ENCODE peak calls at places on chromosomes 16 and 17, in six cellular contexts. K is heart right ventricle; O is GM23248; G is pancreas; E is mesendoderm; Y is effector memory CD4-positive, alpha-beta T cell. M is an unnamed sample.

GRCh38 chr17:77957215-77957868 is 1.2 kb upstream of the TNRC6C start:
- DNase-seq in K (no peak), O (peak; percentile 55), G (no peak), E (peak; percentile 29), Y (no peak), M (no peak)

GRCh38 chr17:2749058-2749783 is at the start of gene CCDC92B:
- DNase-seq in K (no peak), O (no peak), G (peak; percentile 58), E (no peak), Y (no peak), M (no peak)

GRCh38 chr17:50660042-50660886 is 25.6 kb downstream of the ABCC3 start:
- DNase-seq in K (peak; percentile 59), O (peak; percentile 69), G (no peak), E (no peak), Y (no peak), M (peak; percentile 54)

GRCh38 chr17:7074931-7075330 is 5.1 kb downstream of the CLEC10A start:
- DNase-seq in K (no peak), O (no peak), G (no peak), E (no peak), Y (no peak), M (no peak)

GRCh38 chr16:50160495-50161164 is 7.5 kb downstream of the TENT4B start:
- DNase-seq in K (no peak), O (peak; percentile 72), G (no peak), E (no peak), Y (no peak), M (no peak)

GRCh38 chr17:29156781-29157180 is 23.4 kb downstream of the MYO18A start:
- DNase-seq in K (peak; percentile 21), O (no peak), G (no peak), E (no peak), Y (no peak), M (no peak)

GRCh38 chr17:81388612-81389367 is 6.5 kb upstream of the BAHCC1 start:
- DNase-seq in K (peak; percentile 44), O (no peak), G (no peak), E (peak; percentile 89), Y (no peak), M (no peak)

GRCh38 chr16:85908889-85909584 is 10.1 kb downstream of the IRF8 start:
- DNase-seq in K (no peak), O (no peak), G (no peak), E (no peak), Y (no peak), M (no peak)

GRCh38 chr17:74603032-74603635 is 11.1 kb upstream of the CD300LD start:
- DNase-seq in K (no peak), O (no peak), G (no peak), E (no peak), Y (no peak), M (no peak)

GRCh38 chr17:74604200-74604599 is 12.1 kb upstream of the CD300LD start:
- DNase-seq in K (no peak), O (no peak), G (no peak), E (no peak), Y (no peak), M (no peak)

GRCh38 chr17:74604748-74605147 is 12.7 kb upstream of the CD300LD start:
- DNase-seq in K (no peak), O (no peak), G (no peak), E (no peak), Y (no peak), M (no peak)

GRCh38 chr17:74605361-74605760 is 13.3 kb upstream of the CD300LD start:
- DNase-seq in K (peak; percentile 59), O (peak; percentile 96), G (no peak), E (no peak), Y (no peak), M (peak; percentile 77)

DNA sequence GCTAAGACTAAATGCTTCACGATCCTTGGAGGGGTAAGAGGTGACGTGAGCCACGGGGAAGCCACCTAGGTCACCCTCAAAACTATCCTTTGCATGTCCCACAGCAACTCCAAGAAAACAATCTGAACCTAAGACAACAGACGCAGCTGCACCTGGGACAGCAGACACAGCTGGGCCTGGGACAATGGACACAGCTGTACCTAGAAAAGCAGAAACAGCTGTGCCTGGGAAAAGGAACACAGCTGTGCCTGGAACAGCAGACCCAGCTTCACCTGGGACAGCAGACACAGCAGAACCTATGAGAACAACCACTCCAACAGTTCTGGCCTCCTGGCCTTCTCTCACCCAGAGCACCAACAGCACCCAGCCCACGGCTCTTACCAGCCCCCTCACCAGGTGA is 11.7 kb upstream of the CD300LD start:
- DNase-seq in K (no peak), O (no peak), G (no peak), E (no peak), Y (no peak), M (no peak)
- H3K4me1 ChIP-seq in K (no peaks in the 10 kb centered on the region), O (peaks cover 4% of the 10 kb centered on the region), G (no peaks in the 10 kb centered on the region), E (no peaks in the 10 kb centered on the region), Y (peaks cover 2% of the 10 kb centered on the region), M (peaks cover 7% of the 10 kb centered on the region)

GRCh38 chr16:6113749-6114148 is 1016.2 kb upstream of the EEF2KMT start:
- DNase-seq in K (no peak), O (no peak), G (no peak), E (no peak), Y (no peak), M (no peak)
- H3K4me3 ChIP-seq in K (no peak overlapping the region), O (no peak overlapping the region), G (no peak overlapping the region), E (no peak overlapping the region), Y (no peak overlapping the region), M (no peak overlapping the region)

DNA sequence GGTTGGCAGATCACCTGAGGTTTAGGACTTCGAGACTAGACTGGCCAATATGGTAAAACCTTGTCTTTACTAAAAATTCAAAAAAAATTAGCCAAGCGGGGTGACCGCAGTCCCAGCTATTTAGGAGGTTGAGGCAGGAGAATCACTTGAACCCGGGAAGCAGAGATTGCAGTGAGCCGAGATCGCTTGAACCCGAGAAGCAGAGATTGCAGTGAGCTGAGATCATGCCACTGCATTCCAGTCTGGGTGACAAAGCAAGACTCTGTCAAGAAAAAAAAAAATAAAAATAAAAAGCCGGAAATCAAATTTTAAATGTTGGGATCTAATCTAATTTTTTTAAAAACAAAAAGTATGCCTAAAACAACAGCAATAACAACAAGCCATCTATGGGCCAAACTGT is 56.3 kb downstream of the ABCC1 start:
- DNase-seq in K (no peak), O (no peak), G (no peak), E (no peak), Y (no peak), M (no peak)
- H3K4me1 ChIP-seq in K (peaks cover 7% of the 10 kb centered on the region), O (peaks cover 26% of the 10 kb centered on the region), G (no peaks in the 10 kb centered on the region), E (peaks cover 3% of the 10 kb centered on the region), Y (no peaks in the 10 kb centered on the region), M (peaks cover 28% of the 10 kb centered on the region)

GRCh38 chr16:23132921-23133532 is 16.2 kb downstream of the USP31 start:
- DNase-seq in K (peak; percentile 42), O (peak; percentile 80), G (no peak), E (no peak), Y (no peak), M (no peak)
- H3K4me3 ChIP-seq in K (peak overlapping the region; percentile 27), O (peak overlapping the region; percentile 66), G (no peak overlapping the region), E (no peak overlapping the region), Y (no peak overlapping the region), M (peak overlapping the region; percentile 33)

DNA sequence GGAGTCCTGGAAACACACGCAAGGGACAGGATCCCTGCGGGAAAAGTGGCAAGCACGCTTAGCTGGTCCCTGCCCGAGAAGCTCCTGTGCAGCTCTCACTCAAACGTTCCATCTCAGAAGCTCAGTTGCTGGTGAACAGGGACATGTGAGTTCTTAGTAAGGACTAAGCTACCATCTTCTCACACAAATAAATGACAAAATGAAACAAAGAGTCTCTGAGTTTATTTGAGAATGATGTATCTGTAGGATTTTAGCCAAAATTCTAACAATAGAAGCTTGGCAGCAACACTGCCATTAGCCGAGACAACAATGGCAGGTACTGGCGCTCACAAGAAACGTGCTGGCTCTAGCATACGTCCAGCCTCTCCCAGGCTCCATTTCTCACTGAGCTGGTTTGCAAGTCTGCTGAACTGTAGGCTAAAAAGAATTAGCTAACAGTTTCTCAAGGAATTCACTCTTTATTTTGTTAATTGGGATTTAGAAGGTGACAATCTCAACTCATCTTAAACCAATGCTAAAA is 90.2 kb downstream of the VPS53 start:
- DNase-seq in K (no peak), O (no peak), G (no peak), E (no peak), Y (no peak), M (no peak)
- H3K4me1 ChIP-seq in K (peaks cover 6% of the 10 kb centered on the region), O (no peaks in the 10 kb centered on the region), G (no peaks in the 10 kb centered on the region), E (no peaks in the 10 kb centered on the region), Y (no peaks in the 10 kb centered on the region), M (no peaks in the 10 kb centered on the region)

DNA sequence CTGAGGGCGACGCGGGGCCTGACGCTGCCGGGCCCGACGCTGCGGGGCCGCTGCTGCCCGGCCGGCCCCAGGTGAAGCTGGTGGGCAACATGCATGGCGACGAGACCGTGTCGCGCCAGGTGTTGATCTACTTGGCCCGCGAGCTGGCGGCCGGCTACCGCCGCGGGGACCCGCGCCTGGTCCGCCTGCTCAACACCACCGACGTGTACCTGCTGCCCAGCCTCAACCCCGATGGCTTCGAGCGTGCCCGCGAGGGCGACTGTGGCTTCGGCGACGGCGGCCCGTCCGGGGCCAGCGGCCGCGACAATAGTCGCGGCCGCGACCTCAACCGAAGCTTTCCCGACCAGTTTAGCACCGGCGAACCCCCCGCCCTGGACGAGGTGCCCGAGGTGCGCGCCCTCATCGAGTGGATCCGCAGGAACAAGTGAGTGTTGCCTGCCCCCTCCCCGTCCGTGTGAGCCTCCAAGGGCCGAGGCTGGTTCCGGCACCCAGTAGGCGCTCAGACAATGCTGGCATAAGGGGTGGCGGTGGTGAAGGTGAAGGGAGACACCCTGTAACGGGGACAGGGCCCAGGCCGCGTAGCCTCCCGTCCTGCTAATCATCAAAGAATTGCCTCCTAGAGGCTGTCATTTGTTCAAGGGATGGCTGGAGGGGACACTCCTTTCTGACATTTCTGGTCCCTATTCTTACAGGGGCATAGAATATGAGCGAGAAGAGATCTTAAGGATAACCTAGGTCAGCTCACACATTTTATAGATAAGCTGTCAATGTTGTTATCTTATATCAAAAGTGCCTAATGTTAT is 777 bp downstream of the CPD start:
- DNase-seq in K (peak; percentile 35), O (peak; percentile 40), G (peak; percentile 75), E (peak; percentile 30), Y (no peak), M (no peak)
- H3K4me3 ChIP-seq in K (peak overlapping the region; percentile 90), O (peak overlapping the region; percentile 84), G (peak overlapping the region; percentile 98), E (peak overlapping the region; percentile 72), Y (peak overlapping the region; percentile 90), M (peak overlapping the region; percentile 80)

DNA sequence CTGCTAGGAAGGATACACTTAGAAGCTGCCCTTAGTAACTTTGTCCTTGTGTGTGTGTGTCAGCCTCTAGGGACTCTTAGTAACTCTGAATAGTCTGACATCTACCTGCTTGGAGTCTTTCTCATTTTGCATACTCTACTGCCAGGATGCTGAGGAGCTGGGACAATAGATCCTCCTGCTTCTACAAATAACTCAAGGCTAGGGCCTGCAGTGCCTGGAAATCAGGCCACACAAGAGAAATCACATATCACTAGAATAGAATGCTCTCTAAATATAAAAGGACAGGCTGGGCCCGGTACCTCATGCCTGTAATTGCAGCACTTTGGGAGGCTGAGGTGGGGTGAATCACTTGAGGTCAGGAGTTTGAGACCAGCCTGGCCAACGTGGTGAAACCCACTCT is 38.5 kb upstream of the SLC25A19 start:
- DNase-seq in K (no peak), O (no peak), G (no peak), E (no peak), Y (no peak), M (no peak)
- H3K4me1 ChIP-seq in K (peaks cover 19% of the 10 kb centered on the region), O (peaks cover 13% of the 10 kb centered on the region), G (no peaks in the 10 kb centered on the region), E (peaks cover 3% of the 10 kb centered on the region), Y (peaks cover 3% of the 10 kb centered on the region), M (peaks cover 5% of the 10 kb centered on the region)

M was measured in tibial artery.